ENCODE peak calls at places on chromosomes 7 and 10, in five cellular contexts. One of them, this sample, is unnamed.

GRCh38 chr7:83574616-83575015 is 74.3 kb downstream of the SEMA3E start:
- DNase-seq in sigmoid colon: no peak
- DNase-seq in breast epithelium: no peak
- DNase-seq in mammary epithelial cell: no peak
- DNase-seq in GM13977: no peak
- DNase-seq in this sample: no peak

GRCh38 chr10:85916999-85917573 is 449.5 kb downstream of the GRID1 start:
- DNase-seq in sigmoid colon: no peak
- DNase-seq in GM13977: no peak
- DNase-seq in breast epithelium: peak; percentile 44
- DNase-seq in mammary epithelial cell: no peak
- DNase-seq in this sample: peak; percentile 68

GRCh38 chr10:116669080-116669479 is 48.3 kb downstream of the PNLIPRP2 start:
- DNase-seq in breast epithelium: no peak
- DNase-seq in GM13977: no peak
- DNase-seq in sigmoid colon: no peak
- DNase-seq in mammary epithelial cell: no peak
- DNase-seq in this sample: no peak

GRCh38 chr7:4667776-4668509 is 14.2 kb upstream of the FOXK1 start:
- DNase-seq in sigmoid colon: peak; percentile 44
- DNase-seq in GM13977: no peak
- DNase-seq in breast epithelium: no peak
- DNase-seq in mammary epithelial cell: peak; percentile 65
- DNase-seq in this sample: peak; percentile 44

GRCh38 chr10:15901889-15902288 is 41.6 kb upstream of the MINDY3 start:
- DNase-seq in GM13977: no peak
- DNase-seq in mammary epithelial cell: no peak
- DNase-seq in sigmoid colon: no peak
- DNase-seq in breast epithelium: no peak
- DNase-seq in this sample: no peak

GRCh38 chr7:103343758-103344452 is 662 bp downstream of the DNAJC2 start:
- DNase-seq in sigmoid colon: peak; percentile 67
- DNase-seq in mammary epithelial cell: peak; percentile 37
- DNase-seq in breast epithelium: no peak
- DNase-seq in GM13977: peak; percentile 34
- DNase-seq in this sample: peak; percentile 30

GRCh38 chr10:43188702-43189101 is 50.5 kb downstream of the CSGALNACT2 start:
- DNase-seq in sigmoid colon: no peak
- DNase-seq in mammary epithelial cell: no peak
- DNase-seq in GM13977: no peak
- DNase-seq in breast epithelium: no peak
- DNase-seq in this sample: no peak

GRCh38 chr7:143882020-143882610 is 19.9 kb downstream of the TCAF1 start:
- DNase-seq in sigmoid colon: peak; percentile 91
- DNase-seq in mammary epithelial cell: no peak
- DNase-seq in GM13977: peak; percentile 25
- DNase-seq in breast epithelium: no peak
- DNase-seq in this sample: no peak

GRCh38 chr7:55770778-55771177 is 91.8 kb downstream of the SEPTIN14 start:
- DNase-seq in GM13977: no peak
- DNase-seq in breast epithelium: no peak
- DNase-seq in sigmoid colon: no peak
- DNase-seq in mammary epithelial cell: peak; percentile 19
- DNase-seq in this sample: peak; percentile 16

GRCh38 chr10:91042069-91042468 is 121.2 kb upstream of the ANKRD1 start:
- DNase-seq in sigmoid colon: no peak
- DNase-seq in breast epithelium: no peak
- DNase-seq in mammary epithelial cell: no peak
- DNase-seq in GM13977: no peak
- DNase-seq in this sample: no peak

GRCh38 chr10:101694674-101695403 is at the start of gene FBXW4:
- DNase-seq in sigmoid colon: peak; percentile 71
- DNase-seq in GM13977: peak; percentile 89
- DNase-seq in breast epithelium: no peak
- DNase-seq in mammary epithelial cell: peak; percentile 33
- DNase-seq in this sample: peak; percentile 55

GRCh38 chr7:98281757-98282652 is 519 bp downstream of the BRI3 start:
- DNase-seq in GM13977: no peak
- DNase-seq in mammary epithelial cell: no peak
- DNase-seq in breast epithelium: peak; percentile 41
- DNase-seq in sigmoid colon: peak; percentile 78
- DNase-seq in this sample: peak; percentile 14

GRCh38 chr7:16982640-16983103 is 100.9 kb upstream of the AGR3 start:
- DNase-seq in breast epithelium: no peak
- DNase-seq in GM13977: no peak
- DNase-seq in sigmoid colon: no peak
- DNase-seq in mammary epithelial cell: peak; percentile 30
- DNase-seq in this sample: peak; percentile 57

GRCh38 chr7:44384586-44385383 is 59.4 kb upstream of the CAMK2B start:
- DNase-seq in GM13977: no peak
- DNase-seq in breast epithelium: peak; percentile 13
- DNase-seq in sigmoid colon: no peak
- DNase-seq in mammary epithelial cell: no peak
- DNase-seq in this sample: no peak

GRCh38 chr7:70215491-70215890 is 617.2 kb downstream of the AUTS2 start:
- DNase-seq in mammary epithelial cell: peak; percentile 3
- DNase-seq in sigmoid colon: no peak
- DNase-seq in breast epithelium: no peak
- DNase-seq in GM13977: peak; percentile 24
- DNase-seq in this sample: no peak

DNA sequence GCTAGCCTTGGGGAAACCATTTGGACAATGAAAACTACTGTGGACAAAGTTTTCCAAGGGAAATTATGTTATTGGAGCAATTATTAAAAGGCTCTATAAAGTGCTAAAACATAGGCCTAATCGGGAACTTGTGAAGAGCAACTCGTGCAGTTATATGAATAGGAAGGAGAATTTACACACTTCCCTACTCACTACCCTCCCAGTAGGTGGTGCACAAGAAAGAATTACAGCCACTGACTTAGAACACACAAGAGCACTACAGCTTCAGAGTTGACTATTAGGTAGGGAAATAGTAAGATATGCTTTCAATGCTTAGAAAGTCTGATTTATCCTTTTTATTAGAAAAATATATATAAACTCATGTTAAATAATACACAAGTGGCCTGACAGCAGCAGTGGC is 47.2 kb downstream of the GSAP start:
- DNase-seq in breast epithelium: no peak
- DNase-seq in GM13977: no peak
- DNase-seq in sigmoid colon: no peak
- DNase-seq in mammary epithelial cell: no peak
- DNase-seq in this sample: no peak
- TF ChIP-seq CTCF in breast epithelium: no peak
- TF ChIP-seq CTCF in GM13977: peak; percentile 20
- TF ChIP-seq CTCF in sigmoid colon: no peak
- TF ChIP-seq CTCF in mammary epithelial cell: peak; percentile 42
- TF ChIP-seq CTCF in this sample: no peak

GRCh38 chr10:34732926-34733325 is 82.2 kb downstream of the PARD3 start:
- DNase-seq in sigmoid colon: no peak
- DNase-seq in mammary epithelial cell: peak; percentile 77
- DNase-seq in GM13977: no peak
- DNase-seq in breast epithelium: no peak
- DNase-seq in this sample: peak; percentile 41
- TF ChIP-seq CTCF in sigmoid colon: no peak
- TF ChIP-seq CTCF in mammary epithelial cell: no peak
- TF ChIP-seq CTCF in GM13977: peak; percentile 23
- TF ChIP-seq CTCF in breast epithelium: no peak
- TF ChIP-seq CTCF in this sample: peak; percentile 19

GRCh38 chr7:130096243-130096827 is 26.0 kb downstream of the KLHDC10 start:
- DNase-seq in GM13977: no peak
- DNase-seq in breast epithelium: no peak
- DNase-seq in mammary epithelial cell: no peak
- DNase-seq in sigmoid colon: no peak
- DNase-seq in this sample: peak; percentile 3
- TF ChIP-seq CTCF in GM13977: no peak
- TF ChIP-seq CTCF in breast epithelium: no peak
- TF ChIP-seq CTCF in mammary epithelial cell: peak; percentile 48
- TF ChIP-seq CTCF in sigmoid colon: no peak
- TF ChIP-seq CTCF in this sample: no peak

GRCh38 chr10:112587709-112588108 is 140.7 kb downstream of the VTI1A start:
- DNase-seq in breast epithelium: no peak
- DNase-seq in GM13977: no peak
- DNase-seq in mammary epithelial cell: no peak
- DNase-seq in sigmoid colon: no peak
- DNase-seq in this sample: no peak

GRCh38 chr10:112583236-112583919 is 136.4 kb downstream of the VTI1A start:
- DNase-seq in sigmoid colon: no peak
- DNase-seq in mammary epithelial cell: no peak
- DNase-seq in GM13977: no peak
- DNase-seq in breast epithelium: no peak
- DNase-seq in this sample: no peak

GRCh38 chr10:112585960-112586359 is 138.9 kb downstream of the VTI1A start:
- DNase-seq in sigmoid colon: no peak
- DNase-seq in breast epithelium: no peak
- DNase-seq in mammary epithelial cell: no peak
- DNase-seq in GM13977: no peak
- DNase-seq in this sample: no peak

GRCh38 chr10:112584276-112584675 is 137.3 kb downstream of the VTI1A start:
- DNase-seq in GM13977: no peak
- DNase-seq in mammary epithelial cell: peak; percentile 48
- DNase-seq in breast epithelium: no peak
- DNase-seq in sigmoid colon: no peak
- DNase-seq in this sample: no peak

DNA sequence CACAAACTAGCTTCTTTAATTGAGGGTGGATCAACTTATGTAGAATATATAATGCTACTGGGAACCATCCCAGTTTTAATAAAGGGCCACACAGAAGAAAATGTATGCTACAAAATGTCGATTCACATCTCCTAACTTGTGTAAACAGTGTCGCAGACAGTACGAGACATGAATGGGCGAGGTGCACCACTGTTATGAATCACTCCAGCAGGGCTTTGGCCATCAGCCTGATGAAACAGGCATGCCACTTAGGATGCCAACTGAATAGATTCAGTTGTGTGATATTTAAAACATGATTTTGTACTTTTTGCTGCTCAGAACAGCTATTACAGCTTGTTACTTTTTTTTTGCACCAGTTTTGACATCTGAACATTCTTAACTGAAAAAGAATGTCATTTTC is 138.0 kb downstream of the VTI1A start:
- DNase-seq in sigmoid colon: no peak
- DNase-seq in GM13977: no peak
- DNase-seq in breast epithelium: no peak
- DNase-seq in mammary epithelial cell: peak; percentile 75
- DNase-seq in this sample: peak; percentile 75
- TF ChIP-seq CTCF in sigmoid colon: no peak
- TF ChIP-seq CTCF in GM13977: no peak
- TF ChIP-seq CTCF in breast epithelium: no peak
- TF ChIP-seq CTCF in mammary epithelial cell: no peak
- TF ChIP-seq CTCF in this sample: no peak

DNA sequence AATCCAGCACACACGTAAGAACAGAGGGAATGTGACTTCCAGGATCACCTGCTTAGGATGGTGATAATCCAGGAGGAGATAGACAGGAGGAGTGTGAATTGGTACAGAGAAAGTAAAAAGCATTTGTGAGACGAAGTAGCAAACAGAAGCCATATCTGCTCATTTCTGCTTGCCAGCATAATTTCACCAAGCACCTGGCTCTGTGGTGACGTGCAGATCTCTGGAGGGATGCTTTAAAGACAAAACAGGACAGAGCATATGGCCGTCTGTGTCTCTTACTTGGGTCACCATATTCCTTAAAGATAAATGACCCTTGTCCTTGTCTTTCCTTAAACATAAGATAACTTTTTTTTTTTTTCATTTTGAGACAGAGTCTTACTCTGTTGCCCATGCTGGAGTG is 90.2 kb upstream of the ARHGAP21 start:
- DNase-seq in breast epithelium: no peak
- DNase-seq in sigmoid colon: no peak
- DNase-seq in GM13977: no peak
- DNase-seq in mammary epithelial cell: no peak
- DNase-seq in this sample: no peak
- TF ChIP-seq CTCF in breast epithelium: no peak
- TF ChIP-seq CTCF in sigmoid colon: no peak
- TF ChIP-seq CTCF in GM13977: no peak
- TF ChIP-seq CTCF in mammary epithelial cell: no peak
- TF ChIP-seq CTCF in this sample: no peak

GRCh38 chr10:19811517-19811916 is 4.7 kb upstream of the PLXDC2 start:
- DNase-seq in mammary epithelial cell: peak; percentile 35
- DNase-seq in sigmoid colon: peak; percentile 69
- DNase-seq in breast epithelium: no peak
- DNase-seq in GM13977: no peak
- DNase-seq in this sample: peak; percentile 53
- TF ChIP-seq CTCF in mammary epithelial cell: peak; percentile 69
- TF ChIP-seq CTCF in sigmoid colon: peak; percentile 25
- TF ChIP-seq CTCF in breast epithelium: peak; percentile 30
- TF ChIP-seq CTCF in GM13977: no peak
- TF ChIP-seq CTCF in this sample: peak; percentile 33

This sample was measured in MCF 10A.